ENCODE peak calls at places on chromosomes 6 and 20, in five cellular contexts. M is mesendoderm; S is stimulated activated naive CD8-positive, alpha-beta T cell treated with anti-CD3 and anti-CD28 coated beads, Interleukin-15, Interleukin-2, amounts not matched to agents 100 U/mL and 50 U/mL, for 24 hours; Q is stimulated activated CD4-positive, alpha-beta T cell treated with anti-CD3 and anti-CD28 coated beads, TNF-alpha, amount 100 ng/mL, for 4 hours; K is AG08395. X is an unnamed sample.
A peak's percentile ranks its signal among the peaks of the same experiment; 100 is the strongest.

GRCh38 chr6:148182378-148182777 is 160.3 kb upstream of the SASH1 start:
- DNase-seq in S (no peak), M (no peak), K (no peak), Q (no peak), X (no peak)

GRCh38 chr6:38933426-38933825 is 115.2 kb upstream of the GLP1R start:
- DNase-seq in Q (no peak), M (no peak), S (no peak), K (no peak), X (peak; percentile 1)

GRCh38 chr6:144416244-144416643 is 131.1 kb downstream of the UTRN start:
- DNase-seq in Q (no peak), M (no peak), S (no peak), K (no peak), X (no peak)

GRCh38 chr20:33261465-33261864 is 21.5 kb upstream of the BPIFB1 start:
- DNase-seq in K (no peak), S (no peak), Q (no peak), M (peak; percentile 25), X (no peak)

GRCh38 chr6:64254558-64254957 is 619.0 kb downstream of the PHF3 start:
- DNase-seq in Q (no peak), S (no peak), M (no peak), K (no peak), X (no peak)

GRCh38 chr20:25197173-25197869 is 1.8 kb downstream of the ENTPD6 start:
- DNase-seq in S (no peak), K (no peak), M (peak; percentile 18), Q (no peak), X (no peak)

GRCh38 chr20:37598611-37599342 is 71.1 kb upstream of the BLCAP start:
- DNase-seq in M (no peak), K (no peak), Q (no peak), S (no peak), X (no peak)

GRCh38 chr6:34638834-34639736 is 57.5 kb downstream of the ILRUN start:
- DNase-seq in S (no peak), M (no peak), K (no peak), Q (no peak), X (no peak)

GRCh38 chr20:46814366-46815232 is 80.0 kb upstream of the EYA2 start:
- DNase-seq in K (peak; percentile 96), S (no peak), M (peak; percentile 93), Q (no peak), X (no peak)

GRCh38 chr20:25254986-25255680 is 7.2 kb downstream of the PYGB start:
- DNase-seq in M (peak; percentile 55), K (no peak), S (no peak), Q (no peak), X (no peak)

GRCh38 chr20:57717797-57718196 is 8.0 kb upstream of the PMEPA1 start:
- DNase-seq in Q (no peak), K (peak; percentile 36), M (no peak), S (no peak), X (peak; percentile 41)

GRCh38 chr20:2131366-2131765 is 29.7 kb downstream of the STK35 start:
- DNase-seq in K (no peak), S (no peak), Q (no peak), M (no peak), X (no peak)

GRCh38 chr6:148969679-148970078 is 222.8 kb downstream of the UST start:
- DNase-seq in S (no peak), K (no peak), M (no peak), Q (no peak), X (no peak)

GRCh38 chr6:47671777-47672176 is 26.6 kb upstream of the ADGRF4 start:
- DNase-seq in S (no peak), M (no peak), K (no peak), Q (no peak), X (no peak)

GRCh38 chr20:4383966-4384365 is 337.7 kb upstream of the PRND start:
- DNase-seq in K (peak; percentile 63), Q (no peak), S (no peak), M (no peak), X (peak; percentile 24)

GRCh38 chr6:126153661-126154060 is 167.3 kb downstream of the TRMT11 start:
- DNase-seq in K (peak; percentile 41), Q (no peak), M (no peak), S (no peak), X (no peak)

GRCh38 chr6:139406577-139407343 is 32.3 kb upstream of the CITED2 start:
- DNase-seq in Q (no peak), M (no peak), S (no peak), K (no peak), X (no peak)

GRCh38 chr6:166673309-166673708 is 46.3 kb upstream of the RPS6KA2 start:
- DNase-seq in K (no peak), S (no peak), Q (no peak), M (no peak), X (no peak)

GRCh38 chr20:11467436-11467835 is 450.3 kb upstream of the BTBD3 start:
- DNase-seq in Q (no peak), M (no peak), K (no peak), S (no peak), X (no peak)

GRCh38 chr20:33076662-33077398 is 2.6 kb upstream of the BPIFB4 start:
- DNase-seq in Q (no peak), S (no peak), K (no peak), M (peak; percentile 86), X (no peak)

GRCh38 chr6:13334953-13335352 is 6.6 kb upstream of the TBC1D7 start:
- DNase-seq in M (peak; percentile 87), S (no peak), Q (no peak), K (no peak), X (no peak)

GRCh38 chr20:53322651-53323050 is 271.0 kb downstream of the ZNF217 start:
- DNase-seq in K (no peak), M (no peak), S (peak; percentile 17), Q (no peak), X (no peak)

GRCh38 chr6:168053957-168054471 is 25.0 kb downstream of the FRMD1 start:
- DNase-seq in K (no peak), Q (no peak), M (no peak), S (no peak), X (no peak)

GRCh38 chr6:107811591-107812218 is 12.4 kb downstream of the SCML4 start:
- DNase-seq in Q (no peak), M (no peak), S (no peak), K (peak; percentile 44), X (no peak)

GRCh38 chr6:119077643-119078448 is 618 bp downstream of the FAM184A start:
- DNase-seq in Q (peak; percentile 18), K (no peak), M (peak; percentile 61), S (peak; percentile 51), X (no peak)

GRCh38 chr6:26555505-26556262 is 17.5 kb downstream of the HMGN4 start:
- DNase-seq in M (peak; percentile 74), K (no peak), Q (no peak), S (no peak), X (no peak)

GRCh38 chr20:49166534-49167449 is 21.3 kb downstream of the STAU1 start:
- DNase-seq in Q (no peak), S (no peak), M (no peak), K (no peak), X (no peak)

GRCh38 chr20:51910202-51911050 is 108.1 kb upstream of the SALL4 start:
- DNase-seq in M (peak; percentile 72), Q (no peak), S (no peak), K (peak; percentile 10), X (peak; percentile 19)

GRCh38 chr20:33654680-33655161 is 7.4 kb upstream of the C20orf144 start:
- DNase-seq in S (no peak), Q (no peak), K (no peak), M (no peak), X (no peak)

GRCh38 chr6:52310932-52311331 is 26.4 kb upstream of the MCM3 start:
- DNase-seq in Q (no peak), S (no peak), M (no peak), K (no peak), X (peak; percentile 36)

GRCh38 chr6:40845588-40845987 is 193.4 kb downstream of the UNC5CL start:
- DNase-seq in K (peak; percentile 36), M (peak; percentile 80), S (peak; percentile 14), Q (no peak), X (no peak)

GRCh38 chr6:128358111-128358780 is 162.2 kb downstream of the PTPRK start:
- DNase-seq in Q (no peak), M (no peak), K (peak; percentile 25), S (no peak), X (no peak)

GRCh38 chr20:52191436-52192295 is at the start of gene ZFP64:
- DNase-seq in S (peak; percentile 77), K (peak; percentile 83), M (peak; percentile 83), Q (peak; percentile 52), X (peak; percentile 73)

GRCh38 chr6:90890681-90891337 is 303.9 kb upstream of the MAP3K7 start:
- DNase-seq in M (peak; percentile 81), Q (no peak), K (no peak), S (no peak), X (no peak)

GRCh38 chr6:137610702-137611101 is 116.5 kb upstream of the OLIG3 start:
- DNase-seq in K (no peak), S (no peak), M (no peak), Q (no peak), X (no peak)

GRCh38 chr20:59193325-59193724 is 29.7 kb downstream of the ZNF831 start:
- DNase-seq in K (no peak), S (no peak), M (no peak), Q (no peak), X (no peak)

GRCh38 chr20:58688838-58689237 is 3.8 kb upstream of the NPEPL1 start:
- DNase-seq in Q (no peak), K (no peak), M (no peak), S (no peak), X (no peak)

GRCh38 chr6:37127961-37128862 is 41.7 kb upstream of the PIM1 start:
- DNase-seq in K (peak; percentile 62), S (no peak), Q (no peak), M (peak; percentile 86), X (no peak)

GRCh38 chr6:14848019-14848418 is 397.9 kb upstream of the JARID2 start:
- DNase-seq in M (no peak), Q (no peak), K (peak; percentile 44), S (no peak), X (no peak)

GRCh38 chr20:42734660-42735368 is 454.9 kb downstream of the PTPRT start:
- DNase-seq in K (no peak), Q (no peak), S (no peak), M (no peak), X (no peak)